ENCODE peak calls at places on chromosome 20, in seven cellular contexts. R is dorsolateral prefrontal cortex, O is A549, Y is nephron progenitor cell, U is NCI-H146, M is neural crest cell, X is left kidney. N is an unnamed sample.
A peak's percentile ranks its signal among the peaks of the same experiment; 100 is the strongest.

GRCh38 chr20:53828673-53829085 is 235.0 kb upstream of the ZNF217 start:
- DNase-seq in R (no peak), U (no peak), O (peak; percentile 84), M (no peak), X (peak; percentile 87), Y (no peak), N (no peak)

GRCh38 chr20:31760457-31761240 is 21.6 kb downstream of the TPX2 start:
- DNase-seq in U (no peak), R (no peak), M (no peak), X (no peak), Y (no peak), O (no peak), N (no peak)

GRCh38 chr20:15561707-15562106 is 1011.5 kb downstream of the KIF16B start:
- DNase-seq in M (no peak), O (no peak), R (no peak), U (no peak), X (peak; percentile 12), Y (no peak), N (no peak)

GRCh38 chr20:39813190-39813829 is 851.2 kb downstream of the DHX35 start:
- DNase-seq in O (no peak), R (no peak), Y (no peak), X (no peak), M (no peak), U (no peak), N (no peak)

GRCh38 chr20:25055711-25056492 is 2.0 kb downstream of the ACSS1 start:
- DNase-seq in O (no peak), U (no peak), X (no peak), M (no peak), Y (no peak), R (no peak), N (no peak)

GRCh38 chr20:62530643-62531032 is 54.8 kb upstream of the GATA5 start:
- DNase-seq in Y (no peak), M (no peak), O (no peak), U (no peak), R (no peak), X (no peak), N (no peak)

GRCh38 chr20:1537731-1538058 is 19.8 kb downstream of the SIRPD start:
- DNase-seq in O (no peak), M (no peak), X (no peak), U (no peak), R (no peak), Y (no peak), N (no peak)

GRCh38 chr20:41178904-41179432 is 41.6 kb downstream of the PLCG1 start:
- DNase-seq in R (peak; percentile 58), Y (no peak), X (no peak), U (peak; percentile 95), M (no peak), O (no peak), N (peak; percentile 38)

GRCh38 chr20:46137816-46138215 is 19.7 kb downstream of the CD40 start:
- DNase-seq in R (no peak), X (no peak), Y (no peak), O (no peak), U (no peak), M (no peak), N (no peak)

GRCh38 chr20:49275634-49276033 is 2.2 kb downstream of the ZNFX1 start:
- DNase-seq in M (no peak), R (no peak), O (no peak), Y (no peak), X (no peak), U (no peak), N (no peak)

GRCh38 chr20:23446505-23446904 is 6.2 kb downstream of the CST11 start:
- DNase-seq in U (peak; percentile 85), O (peak; percentile 62), X (peak; percentile 63), Y (peak; percentile 45), R (peak; percentile 19), M (peak; percentile 72), N (peak; percentile 44)

GRCh38 chr20:19767070-19767469 is 9.0 kb downstream of the RIN2 start:
- DNase-seq in U (no peak), M (no peak), R (no peak), Y (no peak), O (no peak), X (no peak), N (no peak)

GRCh38 chr20:32487381-32487780 is 97.8 kb downstream of the NOL4L start:
- DNase-seq in O (no peak), M (no peak), X (no peak), Y (no peak), R (no peak), U (no peak), N (no peak)

GRCh38 chr20:19308151-19308550 is 95.7 kb downstream of the SLC24A3 start:
- DNase-seq in X (no peak), R (no peak), O (no peak), U (no peak), M (no peak), Y (no peak), N (no peak)

GRCh38 chr20:40651121-40651520 is 37.9 kb downstream of the MAFB start:
- DNase-seq in M (no peak), Y (no peak), R (no peak), O (no peak), X (no peak), U (no peak), N (no peak)